ENCODE peak calls at places on chromosomes 11 and 22, in ten cellular contexts. F is ascending aorta; Q is fibroblast of lung; V is CD8-positive, alpha-beta memory T cell; J is pancreas; P is IMR-90; D is psoas muscle; S is esophagus squamous epithelium; Y is mammary epithelial cell; M is adipocyte. C is an unnamed sample. For H3K4me1, the result is how much of the 10 kb centered on the place peaks cover.

GRCh38 chr11:69105431-69106123 is 50.2 kb upstream of the SMIM38 start:
- DNase-seq in P (no peak), Y (no peak), F (no peak), S (no peak), V (no peak), M (no peak), D (peak), J (no peak), Q (no peak), C (peak)

GRCh38 chr11:25602149-25602548 is 729.8 kb upstream of the ANO3 start:
- DNase-seq in M (no peak), Q (no peak), P (no peak), V (no peak), D (no peak), J (no peak), S (no peak), Y (no peak), F (no peak), C (no peak)

GRCh38 chr11:79371724-79372123 is 69.1 kb downstream of the TENM4 start:
- DNase-seq in Q (no peak), V (no peak), M (no peak), S (no peak), F (no peak), D (no peak), J (no peak), Y (no peak), P (no peak), C (no peak)

GRCh38 chr11:110077866-110078325 is 15.3 kb upstream of the ZC3H12C start:
- DNase-seq in P (peak), M (peak), J (no peak), D (no peak), F (no peak), S (no peak), V (no peak), Q (peak), Y (peak), C (no peak)

GRCh38 chr11:77402218-77402556 is 71.7 kb downstream of the PAK1 start:
- DNase-seq in F (no peak), J (no peak), Y (no peak), Q (no peak), S (no peak), M (no peak), D (no peak), V (no peak), P (no peak), C (no peak)

GRCh38 chr11:123174196-123175183 is 20.6 kb downstream of the CLMP start:
- DNase-seq in Q (peak), Y (peak), J (no peak), F (no peak), S (no peak), M (peak), V (no peak), P (peak), D (peak), C (peak)

GRCh38 chr11:66172146-66172545 is 96.3 kb upstream of the RAB1B start:
- DNase-seq in F (no peak), J (no peak), V (no peak), M (peak), D (no peak), Q (peak), Y (peak), S (no peak), P (peak), C (no peak)

GRCh38 chr11:83613767-83614121 is 327.6 kb upstream of the CCDC90B start:
- DNase-seq in S (no peak), M (no peak), J (no peak), Y (no peak), D (no peak), P (no peak), Q (no peak), V (no peak), F (no peak), C (no peak)

GRCh38 chr11:108221401-108221800 is 1.0 kb downstream of the NPAT start:
- DNase-seq in Q (peak), V (no peak), J (no peak), Y (peak), P (peak), D (no peak), S (no peak), M (peak), F (no peak), C (no peak)

GRCh38 chr11:100671471-100671870 is 15.6 kb upstream of the ARHGAP42 start:
- DNase-seq in D (no peak), Y (no peak), F (no peak), S (no peak), V (no peak), P (peak), M (no peak), Q (peak), J (no peak), C (no peak)

DNA sequence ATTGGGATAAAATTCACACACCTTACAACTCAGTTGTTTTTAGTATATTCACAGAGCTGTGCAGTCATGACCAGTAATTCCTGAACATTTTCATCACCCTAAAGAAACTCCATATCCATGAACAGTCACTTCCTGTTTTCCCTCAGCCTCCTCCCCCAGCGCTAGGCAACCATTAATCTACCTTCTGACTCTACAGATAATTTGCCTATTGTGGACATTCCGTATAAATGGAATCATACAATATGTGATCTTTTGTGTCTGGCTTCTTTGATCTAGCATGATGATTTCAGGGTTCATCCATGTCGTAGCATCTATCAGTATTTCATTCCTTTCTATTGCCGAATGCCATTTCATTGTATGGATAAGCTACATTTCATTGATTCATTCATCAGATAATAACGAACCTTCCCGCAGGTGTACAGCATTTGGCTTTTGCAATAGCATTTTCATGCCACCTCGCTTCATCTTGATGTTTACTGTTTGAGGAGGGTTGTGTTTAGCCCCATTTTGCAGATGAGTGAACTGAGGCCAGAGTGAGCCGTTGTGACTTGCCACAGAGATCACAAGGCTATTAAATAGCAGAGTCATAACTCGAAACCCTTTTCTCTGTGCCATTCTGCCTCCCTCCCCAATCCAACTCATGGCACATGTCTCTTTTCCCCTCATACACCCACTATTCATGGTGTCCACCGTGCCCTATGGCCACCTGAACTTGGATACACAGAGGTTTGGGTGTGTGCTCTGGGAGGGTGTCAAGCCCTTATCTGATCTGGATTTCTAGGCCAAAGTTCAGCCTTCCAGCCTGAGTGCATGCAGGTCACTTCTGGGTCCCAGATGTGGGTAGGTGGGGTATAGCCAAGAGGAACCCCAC is 11.1 kb upstream of the MYH9 start:
- DNase-seq in S (no peak), D (no peak), P (peak), V (no peak), J (no peak), Q (no peak), F (no peak), Y (peak), M (peak), C (no peak)
- H3K4me1 ChIP-seq in S (under half), D (under half), P (under half), V (under half), J (under half), Q (under half), F (under half), Y (under half), M (under half), C (under half)

GRCh38 chr22:27474711-27475547 is 326.6 kb downstream of the MN1 start:
- DNase-seq in Y (peak), D (no peak), F (no peak), M (peak), J (no peak), V (no peak), P (peak), S (no peak), Q (peak), C (no peak)

GRCh38 chr22:27476318-27476717 is 325.2 kb downstream of the MN1 start:
- DNase-seq in M (no peak), P (no peak), F (no peak), J (no peak), Q (no peak), V (no peak), D (no peak), Y (no peak), S (no peak), C (no peak)

GRCh38 chr22:27475548-27475897 is 326.0 kb downstream of the MN1 start:
- DNase-seq in M (no peak), S (no peak), V (no peak), J (no peak), F (no peak), D (no peak), P (no peak), Q (no peak), Y (no peak), C (no peak)

GRCh38 chr22:27476729-27477128 is 324.8 kb downstream of the MN1 start:
- DNase-seq in F (no peak), D (no peak), J (no peak), Y (peak), M (peak), S (no peak), Q (peak), V (no peak), P (peak), C (no peak)

GRCh38 chr22:27477171-27477570 is 324.4 kb downstream of the MN1 start:
- DNase-seq in Q (no peak), P (no peak), J (no peak), Y (no peak), M (no peak), V (no peak), D (no peak), F (no peak), S (no peak), C (no peak)
- H3K4me3 ChIP-seq in Q (no peak), P (no peak), J (no peak), Y (no peak), M (no peak), V (no peak), D (no peak), F (no peak), S (no peak), C (no peak)

GRCh38 chr22:26610072-26610958 is 7.5 kb downstream of the CRYBB1 start:
- DNase-seq in V (peak), Y (peak), S (no peak), J (no peak), M (peak), D (no peak), Q (peak), F (no peak), P (peak), C (no peak)
- H3K4me1 ChIP-seq in V (under half), Y (under half), S (under half), J (under half), M (under half), D (under half), Q (under half), F (under half), P (under half), C (under half)

DNA sequence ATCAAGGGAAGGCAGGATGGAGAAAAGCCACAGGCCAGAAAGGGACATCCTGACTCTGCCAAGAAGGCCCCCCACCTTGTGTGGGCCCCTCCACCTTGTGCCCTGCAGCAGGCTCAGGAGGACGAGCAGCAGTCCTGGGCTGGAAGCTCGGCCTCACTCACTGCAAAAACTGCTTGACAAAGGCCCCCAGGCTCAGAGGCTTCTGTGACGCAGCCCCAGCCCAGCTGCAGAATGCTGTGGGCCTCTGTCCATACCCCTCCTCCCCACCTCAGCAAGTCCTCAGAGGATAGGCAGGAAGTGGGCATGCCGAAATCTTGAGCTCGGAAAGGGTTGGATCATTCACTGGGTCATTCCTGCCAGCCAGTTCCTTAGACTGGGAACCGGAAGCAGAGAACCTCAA is 61.9 kb downstream of the NRXN2 start:
- DNase-seq in Y (no peak), V (no peak), D (peak), M (peak), Q (peak), P (peak), F (peak), J (no peak), S (no peak), C (peak)
- H3K4me3 ChIP-seq in Y (no peak), V (no peak), D (peak), M (peak), Q (no peak), P (no peak), F (peak), J (no peak), S (no peak), C (no peak)

GRCh38 chr22:23180893-23181762 is 819 bp downstream of the BCR start:
- DNase-seq in F (no peak), S (no peak), P (no peak), J (peak), V (peak), M (no peak), Q (no peak), Y (peak), D (no peak), C (peak)

GRCh38 chr22:23183107-23183698 is 2.9 kb downstream of the BCR start:
- DNase-seq in J (peak), P (peak), F (no peak), S (no peak), Y (peak), V (no peak), M (peak), Q (peak), D (no peak), C (peak)

GRCh38 chr22:23184100-23184763 is 3.9 kb downstream of the BCR start:
- DNase-seq in V (no peak), Q (no peak), M (no peak), D (no peak), F (no peak), Y (no peak), J (no peak), P (no peak), S (no peak), C (no peak)

GRCh38 chr22:23181763-23182288 is 1.5 kb downstream of the BCR start:
- DNase-seq in J (no peak), Q (no peak), P (no peak), D (no peak), F (no peak), S (no peak), M (no peak), V (no peak), Y (no peak), C (peak)

DNA sequence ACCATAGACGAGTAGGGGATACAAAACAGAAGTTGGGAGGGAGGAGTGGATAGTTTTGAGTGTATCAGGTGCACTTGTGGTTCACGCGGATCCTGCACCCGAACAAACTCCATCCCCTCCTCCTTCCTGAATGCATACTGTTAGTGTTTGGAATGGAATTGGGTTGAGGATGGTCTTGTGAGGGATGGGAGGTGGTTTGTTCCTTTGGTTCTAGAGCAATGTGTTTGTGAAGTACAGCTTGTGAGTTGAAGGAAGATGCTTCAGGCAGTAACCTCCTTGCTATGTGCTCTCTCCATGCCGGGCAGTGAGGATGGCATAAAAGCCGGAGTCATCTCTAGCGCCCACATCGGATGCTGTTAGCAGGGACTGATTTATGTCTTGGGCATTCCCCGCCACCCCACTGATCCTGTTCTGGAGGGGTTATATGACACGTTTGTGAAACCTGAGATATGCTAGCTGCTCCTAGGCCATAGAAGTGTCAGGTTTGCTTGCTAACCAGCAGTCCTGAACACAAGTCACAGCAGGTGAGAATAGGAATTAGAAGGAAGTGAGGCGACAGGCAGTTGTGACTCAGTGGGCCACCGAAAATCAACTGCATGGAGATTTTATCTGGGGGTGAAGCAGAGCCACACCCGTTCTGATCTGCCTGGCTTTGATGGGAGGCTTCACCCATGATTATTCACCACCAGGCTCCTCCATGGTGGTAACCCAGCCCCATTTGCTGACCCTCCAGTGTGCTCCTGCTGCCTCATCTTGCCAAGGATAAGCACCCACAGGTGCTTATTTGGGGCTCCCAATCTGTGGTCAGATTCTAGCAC is 2.2 kb downstream of the BCR start:
- DNase-seq in V (peak), P (peak), D (no peak), J (no peak), S (no peak), M (peak), Q (no peak), Y (peak), F (no peak), C (peak)
- H3K4me1 ChIP-seq in V (half or more), P (under half), D (under half), J (under half), S (under half), M (under half), Q (under half), Y (under half), F (under half), C (under half)

GRCh38 chr22:33385611-33386010 is 327.4 kb upstream of the SYN3 start:
- DNase-seq in P (no peak), M (no peak), V (no peak), Y (no peak), S (no peak), F (no peak), D (no peak), Q (no peak), J (no peak), C (no peak)

GRCh38 chr22:33381531-33382406 is 323.6 kb upstream of the SYN3 start:
- DNase-seq in P (no peak), S (no peak), Y (no peak), D (no peak), M (no peak), J (no peak), Q (no peak), V (no peak), F (no peak), C (no peak)

GRCh38 chr22:33379836-33380235 is 321.7 kb upstream of the SYN3 start:
- DNase-seq in F (no peak), Y (no peak), V (no peak), M (no peak), P (no peak), J (no peak), S (no peak), Q (no peak), D (no peak), C (no peak)

GRCh38 chr22:33380789-33381530 is 322.8 kb upstream of the SYN3 start:
- DNase-seq in F (no peak), J (no peak), Q (peak), Y (peak), V (no peak), S (no peak), P (peak), D (no peak), M (peak), C (no peak)

GRCh38 chr22:33382427-33382826 is 324.2 kb upstream of the SYN3 start:
- DNase-seq in P (no peak), V (no peak), D (no peak), Y (no peak), F (no peak), Q (no peak), S (no peak), M (no peak), J (no peak), C (no peak)
- H3K4me3 ChIP-seq in P (no peak), V (no peak), D (no peak), Y (no peak), F (no peak), Q (no peak), S (no peak), M (no peak), J (no peak), C (no peak)

DNA sequence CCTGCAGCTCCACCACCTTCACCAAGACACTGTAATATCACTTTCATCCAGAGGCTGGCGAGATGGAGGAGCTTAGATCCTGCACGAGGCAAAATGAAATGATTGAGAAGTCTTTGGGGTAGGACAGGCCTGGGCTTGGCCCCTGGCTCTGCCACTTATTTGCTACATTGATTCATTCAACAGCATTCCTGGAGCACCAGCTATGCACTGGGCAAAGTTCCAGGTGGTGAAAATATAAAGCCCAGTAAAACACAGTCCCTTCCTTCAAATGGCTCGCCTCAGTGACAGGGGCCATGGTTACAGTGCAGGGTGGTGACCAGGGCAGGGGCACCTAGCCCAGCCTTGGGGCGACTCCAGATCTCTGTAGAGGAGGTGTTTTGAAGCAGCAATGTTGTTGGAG is 19.7 kb downstream of the ALX4 start:
- DNase-seq in M (peak), Y (peak), P (no peak), Q (no peak), D (no peak), J (no peak), V (no peak), F (no peak), S (no peak), C (no peak)
- H3K4me1 ChIP-seq in M (under half), Y (under half), P (under half), Q (under half), D (under half), J (under half), V (under half), F (under half), S (under half), C (under half)